ENCODE peak calls at places on chromosomes 7 and 10, in four cellular contexts. S is heart left ventricle; T is CD8-positive, alpha-beta T cell; C is pancreas. M is an unnamed sample.

GRCh38 chr10:6364893-6365292 is 162.2 kb downstream of the PFKFB3 start:
- DNase-seq in C (no peak), T (no peak), S (no peak), M (no peak)

GRCh38 chr7:147916573-147916972 is 674.0 kb upstream of the C7orf33 start:
- DNase-seq in C (no peak), S (no peak), T (no peak), M (no peak)

GRCh38 chr10:112949875-112950507 is at the start of gene TCF7L2:
- DNase-seq in C (peak; percentile 96), T (peak; percentile 67), S (peak; percentile 97), M (peak; percentile 95)

GRCh38 chr7:26891400-26892355 is 27.3 kb upstream of the SKAP2 start:
- DNase-seq in T (no peak), S (no peak), C (no peak), M (no peak)

GRCh38 chr10:97733256-97733655 is 3.7 kb upstream of the ZFYVE27 start:
- DNase-seq in T (no peak), S (no peak), C (no peak), M (no peak)

GRCh38 chr7:148688526-148688925 is 10.2 kb upstream of the CUL1 start:
- DNase-seq in C (no peak), T (no peak), S (no peak), M (no peak)

GRCh38 chr7:124137664-124138063 is 104.8 kb upstream of the TMEM229A start:
- DNase-seq in C (no peak), T (no peak), S (no peak), M (no peak)

GRCh38 chr7:74355091-74355490 is 65.9 kb downstream of the CLIP2 start:
- DNase-seq in T (no peak), C (no peak), S (peak; percentile 70), M (no peak)

GRCh38 chr10:95328013-95328412 is 37.2 kb upstream of the PDLIM1 start:
- DNase-seq in T (no peak), S (no peak), C (no peak), M (no peak)

GRCh38 chr10:15370741-15371701 is at the start of gene FAM171A1:
- DNase-seq in S (peak; percentile 81), T (peak; percentile 61), C (peak; percentile 88), M (peak; percentile 62)

GRCh38 chr10:98313598-98313997 is 45.6 kb upstream of the LOXL4 start:
- DNase-seq in S (no peak), C (no peak), T (no peak), M (no peak)

GRCh38 chr10:118832242-118832651 is 77.5 kb upstream of the CACUL1 start:
- DNase-seq in T (no peak), C (no peak), S (peak; percentile 80), M (peak; percentile 34)

GRCh38 chr10:75231672-75232581 is 3.8 kb downstream of the COMTD1 start:
- DNase-seq in S (no peak), C (no peak), T (no peak), M (no peak)

GRCh38 chr10:98332623-98333269 is 64.8 kb upstream of the LOXL4 start:
- DNase-seq in C (no peak), S (no peak), T (no peak), M (no peak)

GRCh38 chr10:18079665-18080295 is 60.4 kb upstream of the CACNB2 start:
- DNase-seq in T (no peak), C (no peak), S (no peak), M (no peak)

GRCh38 chr7:94190599-94191061 is 186.5 kb upstream of the BET1 start:
- DNase-seq in S (no peak), T (no peak), C (no peak), M (no peak)

GRCh38 chr10:73908853-73909611 is 1.9 kb upstream of the PLAU start:
- DNase-seq in T (peak; percentile 21), S (no peak), C (no peak), M (no peak)

GRCh38 chr10:86057708-86058107 is 308.9 kb downstream of the GRID1 start:
- DNase-seq in S (no peak), C (no peak), T (no peak), M (no peak)

GRCh38 chr10:106707657-106708056 is 456.8 kb downstream of the SORCS1 start:
- DNase-seq in T (no peak), S (no peak), C (no peak), M (no peak)

GRCh38 chr7:123655614-123656013 is at the start of gene LMOD2:
- DNase-seq in C (no peak), T (no peak), S (peak; percentile 69), M (no peak)

GRCh38 chr7:29565982-29566746 is 2.5 kb downstream of the PRR15 start:
- DNase-seq in C (peak; percentile 55), S (no peak), T (no peak), M (peak; percentile 13)

GRCh38 chr10:130218936-130219335 is 82.7 kb downstream of the GLRX3 start:
- DNase-seq in S (no peak), T (no peak), C (no peak), M (no peak)

GRCh38 chr10:101001225-101002035 is 1.8 kb downstream of the LZTS2 start:
- DNase-seq in T (no peak), C (peak; percentile 76), S (peak; percentile 90), M (peak; percentile 40)

GRCh38 chr10:130971123-130971435 is 340.4 kb downstream of the TCERG1L start:
- DNase-seq in T (no peak), S (no peak), C (no peak), M (no peak)

GRCh38 chr7:37908221-37908788 is 8.3 kb downstream of the SFRP4 start:
- DNase-seq in S (no peak), T (no peak), C (no peak), M (no peak)

DNA sequence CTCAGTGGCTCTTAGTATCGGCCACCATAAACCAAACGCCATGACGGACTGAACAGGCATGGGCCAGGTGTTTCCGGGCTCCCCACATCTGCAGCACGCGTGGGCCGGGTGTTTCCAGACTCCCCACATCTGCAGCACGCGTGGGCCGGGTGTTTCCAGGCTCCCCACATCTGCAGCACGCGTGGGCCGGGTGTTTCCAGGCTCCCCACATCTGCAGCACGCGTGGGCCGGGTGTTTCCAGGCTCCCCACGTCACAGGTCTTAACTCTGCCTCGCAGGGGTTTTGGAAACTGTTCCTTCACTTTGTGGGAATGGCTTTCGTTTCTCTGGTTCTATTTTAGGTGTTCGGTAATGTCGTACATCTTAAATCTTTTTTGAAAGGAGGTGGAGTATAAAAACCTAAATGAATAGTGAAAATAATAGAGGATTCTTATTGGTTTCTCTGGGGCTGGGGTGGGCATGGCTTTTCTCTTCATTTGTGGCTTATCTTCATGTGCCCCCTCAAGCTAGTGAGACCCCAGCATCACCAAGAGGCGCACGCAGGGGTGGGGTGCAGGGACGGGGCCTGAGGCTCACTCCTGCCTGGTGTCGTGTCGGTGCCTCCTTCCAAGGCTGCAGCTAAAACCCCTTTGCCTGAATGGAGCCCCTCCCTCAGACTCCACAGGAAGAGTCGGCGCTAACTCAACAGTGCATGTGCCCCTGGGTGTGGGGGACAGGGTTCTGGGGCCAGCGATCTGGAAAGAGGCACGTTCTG is 126.3 kb downstream of the WDR37 start:
- DNase-seq in S (peak; percentile 10), T (no peak), C (no peak), M (no peak)
- H3K27ac ChIP-seq in S (no peak overlapping the region), T (no peak overlapping the region), C (no peak overlapping the region), M (peak overlapping the region; percentile 66)

DNA sequence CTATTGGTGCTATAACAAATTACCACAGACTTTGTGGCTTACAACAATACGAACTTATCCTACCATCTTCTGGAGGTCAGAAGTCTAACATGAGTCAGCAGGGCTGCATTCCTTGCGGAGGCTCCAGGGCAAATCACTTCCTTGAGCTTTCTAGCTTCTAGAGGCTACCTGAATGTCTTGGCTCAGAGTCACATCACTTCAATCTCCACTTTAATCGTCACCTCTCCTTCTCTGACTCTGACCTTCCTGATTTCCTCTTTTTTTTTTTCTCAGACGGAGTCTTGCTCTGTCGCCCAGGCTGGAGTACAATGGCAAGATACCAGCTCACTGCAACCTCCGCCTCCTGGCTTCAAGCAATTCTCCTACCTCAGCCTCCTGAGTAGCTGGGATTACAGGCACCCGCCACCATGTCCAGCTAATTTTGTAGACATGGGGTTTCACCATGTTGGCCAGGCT is 44.6 kb upstream of the ANAPC16 start:
- DNase-seq in T (no peak), S (no peak), C (no peak), M (no peak)
- H3K27ac ChIP-seq in T (no peak overlapping the region), S (peak overlapping the region; percentile 32), C (no peak overlapping the region), M (no peak overlapping the region)

DNA sequence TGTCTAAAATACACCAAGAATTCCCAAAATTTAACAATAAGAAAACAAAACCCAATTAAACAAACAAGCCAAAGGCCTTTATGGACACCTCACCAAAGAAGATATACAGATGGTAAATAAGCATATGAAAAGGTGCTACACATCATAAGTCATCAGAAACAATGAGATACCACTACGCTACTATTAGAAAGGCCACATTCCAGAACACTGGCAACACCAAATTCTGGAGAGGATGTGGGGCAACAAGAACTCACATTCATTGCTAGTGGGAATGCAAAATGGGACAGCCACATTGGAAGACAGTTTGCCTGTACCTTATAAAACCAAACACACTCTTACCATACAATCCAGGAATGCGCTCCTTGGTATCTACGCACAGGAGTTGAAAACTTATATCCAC is 291.4 kb downstream of the TNS3 start:
- DNase-seq in C (no peak), T (no peak), S (no peak), M (no peak)
- H3K27ac ChIP-seq in C (no peak overlapping the region), T (no peak overlapping the region), S (no peak overlapping the region), M (no peak overlapping the region)

GRCh38 chr7:158812684-158813083 is 16.6 kb downstream of the ESYT2 start:
- DNase-seq in T (peak; percentile 74), C (no peak), S (no peak), M (no peak)

GRCh38 chr7:158809596-158809995 is 19.7 kb downstream of the ESYT2 start:
- DNase-seq in C (no peak), S (no peak), T (no peak), M (no peak)

GRCh38 chr7:158811894-158812293 is 17.4 kb downstream of the ESYT2 start:
- DNase-seq in S (no peak), T (no peak), C (no peak), M (no peak)

GRCh38 chr7:158810846-158811245 is 18.5 kb downstream of the ESYT2 start:
- DNase-seq in S (no peak), C (no peak), T (no peak), M (no peak)

DNA sequence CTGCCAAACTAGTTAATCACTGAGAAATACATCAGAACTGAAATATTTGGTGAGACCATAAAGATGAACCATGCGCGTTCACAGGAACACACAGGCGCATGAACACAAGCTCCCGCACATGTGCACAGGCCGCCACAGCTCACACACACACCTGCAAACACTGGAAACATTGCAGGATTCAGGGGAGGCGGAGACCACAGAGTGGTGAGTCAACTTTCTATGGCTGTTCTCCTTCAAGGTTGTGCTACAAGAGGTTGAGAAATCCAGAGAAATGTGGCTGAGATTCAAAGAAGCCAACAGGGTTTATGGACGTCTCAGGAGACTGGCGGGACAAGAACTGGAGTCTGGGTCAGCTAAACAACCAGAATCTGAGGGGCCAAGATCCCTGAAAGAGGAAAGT is 17.8 kb downstream of the ESYT2 start:
- DNase-seq in T (peak; percentile 46), S (no peak), C (no peak), M (no peak)
- H3K27ac ChIP-seq in T (peak overlapping the region; percentile 53), S (peak overlapping the region; percentile 30), C (peak overlapping the region; percentile 61), M (no peak overlapping the region)

GRCh38 chr10:103512166-103512565 is 18.7 kb downstream of the NEURL1 start:
- DNase-seq in S (no peak), T (no peak), C (no peak), M (no peak)
- H3K27ac ChIP-seq in S (no peak overlapping the region), T (no peak overlapping the region), C (peak overlapping the region; percentile 90), M (no peak overlapping the region)

GRCh38 chr10:133161486-133162051 is 1.6 kb downstream of the KNDC1 start:
- DNase-seq in S (no peak), C (no peak), T (no peak), M (no peak)
- H3K27ac ChIP-seq in S (no peak overlapping the region), C (no peak overlapping the region), T (no peak overlapping the region), M (no peak overlapping the region)